ENCODE peak calls at places on chromosome 7, in six cellular contexts. G is amniotic epithelial cell; T is suprapubic skin; K is effector memory CD8-positive, alpha-beta T cell; W is putamen; X is bronchial epithelial cell. N is an unnamed sample.

GRCh38 chr7:47405921-47406765 is 175.8 kb downstream of the TNS3 start:
- DNase-seq in T (no peak), X (peak; percentile 78), K (no peak), G (peak; percentile 78), W (peak; percentile 25), N (peak; percentile 38)

GRCh38 chr7:5629941-5630340 is 151.5 kb downstream of the RNF216 start:
- DNase-seq in G (peak; percentile 46), W (no peak), X (peak; percentile 86), K (no peak), T (no peak), N (peak; percentile 38)

GRCh38 chr7:125256446-125256845 is 326.8 kb upstream of the POT1 start:
- DNase-seq in K (no peak), G (no peak), T (no peak), X (peak; percentile 51), W (no peak), N (no peak)

GRCh38 chr7:16795624-16796023 is 9.2 kb downstream of the AGR2 start:
- DNase-seq in G (peak; percentile 30), T (no peak), K (no peak), W (no peak), X (no peak), N (no peak)

GRCh38 chr7:44787762-44788161 is 8.7 kb upstream of the PPIA start:
- DNase-seq in W (no peak), T (no peak), K (no peak), X (no peak), G (no peak), N (no peak)

GRCh38 chr7:101790566-101791293 is 26.7 kb upstream of the CUX1 start:
- DNase-seq in X (no peak), W (no peak), T (no peak), G (no peak), K (no peak), N (no peak)

GRCh38 chr7:44290250-44290616 is 35.2 kb downstream of the CAMK2B start:
- DNase-seq in W (no peak), K (no peak), X (no peak), T (peak; percentile 9), G (no peak), N (no peak)

GRCh38 chr7:144391823-144392255 is 11.7 kb downstream of the NOBOX start:
- DNase-seq in G (peak; percentile 59), X (peak; percentile 56), W (peak; percentile 27), T (peak; percentile 19), K (peak; percentile 27), N (peak; percentile 78)

GRCh38 chr7:114402866-114403635 is 11.6 kb upstream of the FOXP2 start:
- DNase-seq in X (no peak), W (no peak), T (no peak), K (no peak), G (peak; percentile 31), N (no peak)

GRCh38 chr7:82534687-82535086 is 91.1 kb upstream of the CACNA2D1 start:
- DNase-seq in T (no peak), W (no peak), G (peak; percentile 74), X (peak; percentile 70), K (no peak), N (peak; percentile 12)

GRCh38 chr7:47170516-47170915 is 411.4 kb downstream of the TNS3 start:
- DNase-seq in W (no peak), K (no peak), T (no peak), X (peak; percentile 20), G (peak; percentile 29), N (no peak)

GRCh38 chr7:28682811-28683210 is 270.5 kb downstream of the CREB5 start:
- DNase-seq in G (no peak), X (no peak), W (no peak), T (no peak), K (no peak), N (no peak)

GRCh38 chr7:158353606-158354570 is 233.7 kb downstream of the PTPRN2 start:
- DNase-seq in X (peak; percentile 27), T (peak; percentile 25), W (no peak), K (no peak), G (no peak), N (no peak)

GRCh38 chr7:91850455-91850854 is 30.0 kb downstream of the MTERF1 start:
- DNase-seq in G (peak; percentile 50), W (no peak), T (no peak), X (peak; percentile 89), K (no peak), N (no peak)

GRCh38 chr7:150986099-150986512 is 4.7 kb upstream of the NOS3 start:
- DNase-seq in K (peak; percentile 43), X (peak; percentile 37), T (no peak), G (peak; percentile 39), W (no peak), N (peak; percentile 66)

GRCh38 chr7:13117103-13117502 is 429.7 kb downstream of the ARL4A start:
- DNase-seq in W (peak; percentile 14), T (no peak), G (no peak), K (no peak), X (peak; percentile 26), N (peak; percentile 10)

GRCh38 chr7:11970132-11970531 is 138.1 kb upstream of the THSD7A start:
- DNase-seq in T (no peak), W (no peak), K (no peak), G (no peak), X (no peak), N (no peak)

GRCh38 chr7:1533569-1534329 is 3.2 kb downstream of the MAFK start:
- DNase-seq in W (no peak), X (peak; percentile 89), T (peak; percentile 84), K (no peak), G (peak; percentile 74), N (no peak)

GRCh38 chr7:83306487-83306886 is 143.8 kb upstream of the PCLO start:
- DNase-seq in K (no peak), T (no peak), G (no peak), W (peak; percentile 25), X (peak; percentile 18), N (no peak)

GRCh38 chr7:4162845-4163564 is 519.1 kb upstream of the FOXK1 start:
- DNase-seq in W (no peak), T (no peak), G (no peak), X (no peak), K (no peak), N (no peak)

GRCh38 chr7:34133983-34134782 is 228.8 kb downstream of the BMPER start:
- DNase-seq in G (peak; percentile 83), K (no peak), T (peak; percentile 69), W (peak; percentile 21), X (peak; percentile 80), N (peak; percentile 26)

GRCh38 chr7:122166708-122167107 is 22.7 kb upstream of the AASS start:
- DNase-seq in G (peak; percentile 87), T (no peak), X (peak; percentile 68), K (no peak), W (no peak), N (no peak)

GRCh38 chr7:43649755-43650274 is 66.9 kb downstream of the STK17A start:
- DNase-seq in T (no peak), K (peak; percentile 69), W (no peak), X (peak; percentile 74), G (no peak), N (peak; percentile 59)

GRCh38 chr7:130179631-130180030 is 25.6 kb downstream of the TMEM209 start:
- DNase-seq in G (no peak), T (no peak), K (no peak), X (no peak), W (no peak), N (no peak)

GRCh38 chr7:18570890-18571478 is 75.4 kb downstream of the HDAC9 start:
- DNase-seq in W (peak; percentile 48), T (no peak), X (peak; percentile 54), G (peak; percentile 51), K (no peak), N (peak; percentile 85)

GRCh38 chr7:141300816-141301215 is 227.0 kb downstream of the TMEM178B start:
- DNase-seq in T (no peak), X (no peak), K (no peak), G (no peak), W (no peak), N (no peak)

GRCh38 chr7:86932038-86932512 is 127.4 kb downstream of the ELAPOR2 start:
- DNase-seq in X (peak; percentile 70), G (peak; percentile 65), T (no peak), W (no peak), K (no peak), N (no peak)

GRCh38 chr7:96085953-96086352 is 235.9 kb downstream of the SLC25A13 start:
- DNase-seq in T (no peak), W (no peak), G (no peak), X (no peak), K (no peak), N (no peak)

GRCh38 chr7:150788474-150789269 is 11.5 kb downstream of the TMEM176B start:
- DNase-seq in X (no peak), K (no peak), W (no peak), T (no peak), G (no peak), N (no peak)

GRCh38 chr7:141301544-141301943 is 227.7 kb downstream of the TMEM178B start:
- DNase-seq in T (no peak), K (no peak), W (no peak), X (no peak), G (no peak), N (no peak)

GRCh38 chr7:107742678-107743566 is 1.0 kb upstream of the CBLL1 start:
- DNase-seq in K (no peak), G (no peak), X (no peak), T (peak; percentile 76), W (no peak), N (peak; percentile 71)

GRCh38 chr7:77281780-77282478 is 82.3 kb upstream of the FGL2 start:
- DNase-seq in X (no peak), G (no peak), T (no peak), K (no peak), W (no peak), N (no peak)

GRCh38 chr7:111587715-111588433 is 25.6 kb upstream of the IMMP2L start:
- DNase-seq in W (no peak), X (peak; percentile 4), G (peak; percentile 2), K (no peak), T (no peak), N (no peak)

GRCh38 chr7:1586126-1586826 is 16.4 kb upstream of the PSMG3 start:
- DNase-seq in K (no peak), X (no peak), W (no peak), G (no peak), T (no peak), N (no peak)